ENCODE peak calls at places on chromosomes 12 and 14, in ten cellular contexts. Z is NCI-H69; Q is mesendoderm; W is effector memory CD8-positive, alpha-beta T cell; F is cardiac septum; K is IMR-90; Y is naive thymus-derived CD4-positive, alpha-beta T cell; U is D341Med; R is nucleus accumbens; G is lung microvascular endothelial cell. P is an unnamed sample.

GRCh38 chr12:24039113-24039525 is 89.6 kb upstream of the SOX5 start:
- DNase-seq in Z (no peak), Q (no peak), W (no peak), F (no peak), K (peak), Y (no peak), U (no peak), R (no peak), G (peak), P (no peak)

GRCh38 chr14:57939084-57939483 is 73.2 kb upstream of the SLC35F4 start:
- DNase-seq in Z (no peak), Q (no peak), W (no peak), F (no peak), K (no peak), Y (no peak), U (no peak), R (no peak), G (no peak), P (no peak)

GRCh38 chr14:102580552-102581110 is 11.8 kb upstream of the RCOR1 start:
- DNase-seq in Z (no peak), Q (no peak), W (no peak), F (no peak), K (no peak), Y (no peak), U (peak), R (no peak), G (no peak), P (no peak)

GRCh38 chr14:50364792-50365191 is 31.9 kb downstream of the CDKL1 start:
- DNase-seq in Z (peak), Q (no peak), W (no peak), F (no peak), K (no peak), Y (no peak), U (no peak), R (no peak), G (no peak), P (no peak)

GRCh38 chr12:80186727-80187217 is 87.4 kb downstream of the OTOGL start:
- DNase-seq in Z (peak), Q (peak), W (peak), F (no peak), K (peak), Y (peak), U (peak), R (peak), G (peak), P (peak)

GRCh38 chr12:65960820-65961691 is 136.8 kb downstream of the HMGA2 start:
- DNase-seq in Z (no peak), Q (no peak), W (no peak), F (no peak), K (peak), Y (no peak), U (no peak), R (no peak), G (peak), P (no peak)

GRCh38 chr14:53962954-53963490 is 6.4 kb upstream of the BMP4 start:
- DNase-seq in Z (no peak), Q (no peak), W (no peak), F (no peak), K (no peak), Y (no peak), U (no peak), R (no peak), G (no peak), P (no peak)

GRCh38 chr14:30252800-30253425 is 306.0 kb upstream of the G2E3 start:
- DNase-seq in Z (peak), Q (no peak), W (no peak), F (no peak), K (peak), Y (no peak), U (no peak), R (no peak), G (no peak), P (no peak)

GRCh38 chr12:117580718-117581062 is 219.3 kb upstream of the NOS1 start:
- DNase-seq in Z (peak), Q (peak), W (no peak), F (no peak), K (no peak), Y (no peak), U (peak), R (peak), G (peak), P (peak)

GRCh38 chr14:70785556-70785955 is 23.8 kb downstream of the MAP3K9 start:
- DNase-seq in Z (no peak), Q (no peak), W (no peak), F (no peak), K (no peak), Y (no peak), U (no peak), R (no peak), G (no peak), P (no peak)

GRCh38 chr14:73393375-73393774 is 65.0 kb downstream of the NUMB start:
- DNase-seq in Z (peak), Q (no peak), W (no peak), F (no peak), K (no peak), Y (no peak), U (no peak), R (no peak), G (no peak), P (no peak)

GRCh38 chr12:124278389-124279101 is 16.3 kb upstream of the RFLNA start:
- DNase-seq in Z (peak), Q (no peak), W (no peak), F (no peak), K (no peak), Y (no peak), U (no peak), R (peak), G (no peak), P (no peak)

GRCh38 chr12:34347367-34347766 is 325.1 kb downstream of the ALG10 start:
- DNase-seq in Z (no peak), Q (no peak), W (no peak), F (no peak), K (no peak), Y (no peak), U (no peak), R (no peak), G (no peak), P (peak)

GRCh38 chr14:60812987-60813386 is 78.4 kb downstream of the MNAT1 start:
- DNase-seq in Z (no peak), Q (no peak), W (no peak), F (no peak), K (no peak), Y (no peak), U (no peak), R (no peak), G (no peak), P (no peak)

GRCh38 chr14:76690502-76691105 is 70.7 kb upstream of the VASH1 start:
- DNase-seq in Z (no peak), Q (no peak), W (no peak), F (no peak), K (no peak), Y (no peak), U (no peak), R (no peak), G (no peak), P (no peak)

GRCh38 chr14:89409961-89410360 is 7.1 kb downstream of the FOXN3 start:
- DNase-seq in Z (no peak), Q (no peak), W (no peak), F (no peak), K (no peak), Y (no peak), U (no peak), R (no peak), G (no peak), P (no peak)

GRCh38 chr12:49893753-49894752 is 9.6 kb downstream of the FAIM2 start:
- DNase-seq in Z (peak), Q (peak), W (no peak), F (no peak), K (peak), Y (no peak), U (no peak), R (no peak), G (no peak), P (peak)

GRCh38 chr12:21823581-21823980 is 49.1 kb upstream of the KCNJ8 start:
- DNase-seq in Z (no peak), Q (no peak), W (no peak), F (peak), K (no peak), Y (no peak), U (no peak), R (peak), G (no peak), P (no peak)

GRCh38 chr12:114656906-114657596 is 26.9 kb downstream of the TBX3 start:
- DNase-seq in Z (peak), Q (no peak), W (no peak), F (no peak), K (no peak), Y (no peak), U (no peak), R (no peak), G (no peak), P (peak)

GRCh38 chr12:75831413-75831812 is 200.2 kb downstream of the PHLDA1 start:
- DNase-seq in Z (no peak), Q (peak), W (no peak), F (no peak), K (peak), Y (no peak), U (no peak), R (no peak), G (peak), P (no peak)

GRCh38 chr12:58922849-58923248 is 2.5 kb upstream of the LRIG3 start:
- DNase-seq in Z (no peak), Q (peak), W (no peak), F (no peak), K (peak), Y (no peak), U (no peak), R (no peak), G (no peak), P (no peak)

GRCh38 chr12:6838854-6839253 is 1.9 kb upstream of the GNB3 start:
- DNase-seq in Z (no peak), Q (no peak), W (no peak), F (no peak), K (no peak), Y (no peak), U (no peak), R (no peak), G (no peak), P (no peak)

GRCh38 chr12:54579696-54580333 is 8.6 kb downstream of the PPP1R1A start:
- DNase-seq in Z (peak), Q (peak), W (peak), F (peak), K (peak), Y (peak), U (peak), R (peak), G (peak), P (peak)

GRCh38 chr12:54022960-54023884 is 5.0 kb upstream of the HOXC6 start:
- DNase-seq in Z (no peak), Q (no peak), W (no peak), F (no peak), K (no peak), Y (no peak), U (no peak), R (no peak), G (no peak), P (no peak)

GRCh38 chr12:97177482-97177881 is 270.4 kb downstream of the NEDD1 start:
- DNase-seq in Z (no peak), Q (no peak), W (no peak), F (no peak), K (no peak), Y (no peak), U (no peak), R (no peak), G (no peak), P (no peak)

GRCh38 chr12:67854351-67854750 is 134.9 kb upstream of the IFNG-AS1 start:
- DNase-seq in Z (no peak), Q (no peak), W (no peak), F (no peak), K (no peak), Y (no peak), U (no peak), R (no peak), G (no peak), P (no peak)

GRCh38 chr14:96077983-96078686 is 39.0 kb downstream of the C14orf132 start:
- DNase-seq in Z (no peak), Q (no peak), W (no peak), F (no peak), K (no peak), Y (no peak), U (no peak), R (no peak), G (no peak), P (no peak)

P was measured in ELF-1.